ENCODE peak calls at places on chromosomes 7 and 10, in seven cellular contexts. E is activated T-helper 1 cell treated with anti-CD3 and anti-CD28 coated beads, Interleukin-12 subunit alpha, Interleukin-12 subunit beta, Interleukin-2, Interleukin-4 antibody, amounts not matched to agents 30 ng/mL and 10 ng/mL and 1 ng/mL, durations not matched to agents 14 hours and 24 hours and 36 hours; Z is stimulated activated CD8-positive, alpha-beta memory T cell treated with anti-CD3 and anti-CD28 coated beads, Interleukin-4, amount 100 ng/mL, for 1 hour; M is brain microvascular endothelial cell; I is NCI-H1105 treated with DMSO at 0.1 percent for 48 hours; J is non-pigmented ciliary epithelial cell; Y is NCI-H1092 treated with DMSO at 0.1 percent for 48 hours. U is an unnamed sample.

GRCh38 chr10:131729938-131730660 is 170.7 kb upstream of the PPP2R2D start:
- DNase-seq in E (no peak), Z (no peak), M (no peak), I (no peak), J (no peak), Y (no peak), U (no peak)

GRCh38 chr7:27174077-27175004 is at the start of gene HOXA10:
- DNase-seq in E (no peak), Z (no peak), M (no peak), I (peak; percentile 61), J (no peak), Y (no peak), U (no peak)

GRCh38 chr10:35274511-35275060 is 61.7 kb upstream of the CCNY start:
- DNase-seq in E (no peak), Z (no peak), M (no peak), I (no peak), J (no peak), Y (peak; percentile 20), U (no peak)

GRCh38 chr10:15046626-15047025 is 2.9 kb downstream of the OLAH start:
- DNase-seq in E (no peak), Z (no peak), M (peak; percentile 79), I (no peak), J (peak; percentile 59), Y (no peak), U (no peak)

GRCh38 chr10:119191881-119192280 is 13.3 kb upstream of the PRDX3 start:
- DNase-seq in E (no peak), Z (no peak), M (no peak), I (no peak), J (no peak), Y (no peak), U (no peak)

GRCh38 chr7:36651404-36651803 is 72.9 kb downstream of the AOAH start:
- DNase-seq in E (no peak), Z (no peak), M (peak; percentile 31), I (no peak), J (peak; percentile 62), Y (no peak), U (no peak)

GRCh38 chr7:85287126-85287825 is 100.4 kb upstream of the SEMA3D start:
- DNase-seq in E (no peak), Z (no peak), M (peak; percentile 68), I (no peak), J (peak; percentile 14), Y (no peak), U (no peak)

GRCh38 chr7:23470290-23471089 is at the start of gene IGF2BP3:
- DNase-seq in E (peak; percentile 30), Z (no peak), M (peak; percentile 95), I (peak; percentile 95), J (peak; percentile 85), Y (peak; percentile 96), U (no peak)

GRCh38 chr7:87100326-87100725 is 40.9 kb upstream of the ELAPOR2 start:
- DNase-seq in E (no peak), Z (no peak), M (no peak), I (no peak), J (no peak), Y (no peak), U (no peak)

GRCh38 chr10:18607979-18608378 is 43.4 kb downstream of the NSUN6 start:
- DNase-seq in E (no peak), Z (no peak), M (no peak), I (no peak), J (no peak), Y (no peak), U (no peak)

GRCh38 chr7:101235050-101235449 is 2.6 kb downstream of the CLDN15 start:
- DNase-seq in E (no peak), Z (no peak), M (no peak), I (no peak), J (no peak), Y (no peak), U (no peak)

GRCh38 chr7:22853674-22854157 is 31.1 kb upstream of the TOMM7 start:
- DNase-seq in E (peak; percentile 58), Z (peak; percentile 8), M (no peak), I (no peak), J (no peak), Y (no peak), U (no peak)

GRCh38 chr10:102504179-102504975 is 605 bp downstream of the SUFU start:
- DNase-seq in E (peak; percentile 8), Z (no peak), M (no peak), I (no peak), J (no peak), Y (peak; percentile 17), U (no peak)